ENCODE peak calls at places on chromosomes 13 and 19, in six cellular contexts. Z, I, G, V, N and S are unnamed samples.

GRCh38 chr19:46863818-46864629 is 3.2 kb downstream of the ARHGAP35 start:
- DNase-seq in Z (peak; percentile 68), I (peak; percentile 81), G (no peak), V (no peak), N (no peak), S (no peak)

GRCh38 chr13:76799696-76800095 is 86.5 kb downstream of the KCTD12 start:
- DNase-seq in Z (no peak), I (no peak), G (no peak), V (no peak), N (no peak), S (no peak)

GRCh38 chr19:5193192-5193591 is 147.4 kb downstream of the PTPRS start:
- DNase-seq in Z (no peak), I (no peak), G (no peak), V (peak; percentile 64), N (no peak), S (no peak)

GRCh38 chr13:28609936-28610335 is 49.0 kb upstream of the POMP start:
- DNase-seq in Z (no peak), I (no peak), G (no peak), V (no peak), N (no peak), S (no peak)

GRCh38 chr13:40185393-40185792 is 481.0 kb downstream of the FOXO1 start:
- DNase-seq in Z (no peak), I (no peak), G (no peak), V (no peak), N (no peak), S (no peak)

GRCh38 chr13:22114630-22115311 is 443.9 kb downstream of the FGF9 start:
- DNase-seq in Z (no peak), I (no peak), G (no peak), V (no peak), N (no peak), S (no peak)

GRCh38 chr13:26601669-26602068 is 44.2 kb downstream of the WASF3 start:
- DNase-seq in Z (no peak), I (no peak), G (no peak), V (no peak), N (no peak), S (no peak)

GRCh38 chr13:29753593-29754485 is 96.6 kb downstream of the UBL3 start:
- DNase-seq in Z (no peak), I (no peak), G (no peak), V (no peak), N (no peak), S (no peak)

GRCh38 chr13:88068975-88069374 is 397.8 kb downstream of the SLITRK5 start:
- DNase-seq in Z (no peak), I (no peak), G (no peak), V (no peak), N (no peak), S (no peak)

GRCh38 chr13:114283581-114283980 is 2.2 kb downstream of the UPF3A start:
- DNase-seq in Z (no peak), I (no peak), G (no peak), V (no peak), N (no peak), S (no peak)

GRCh38 chr13:33381906-33382305 is 96.4 kb upstream of the STARD13 start:
- DNase-seq in Z (no peak), I (no peak), G (no peak), V (no peak), N (no peak), S (no peak)

GRCh38 chr19:13337181-13337580 is 169.1 kb downstream of the CACNA1A start:
- DNase-seq in Z (no peak), I (no peak), G (no peak), V (no peak), N (no peak), S (no peak)

GRCh38 chr19:45798995-45799517 is 6.4 kb upstream of the DMWD start:
- DNase-seq in Z (no peak), I (peak; percentile 59), G (peak; percentile 33), V (peak; percentile 71), N (no peak), S (peak; percentile 54)

GRCh38 chr13:51280379-51280940 is 58.3 kb downstream of the FAM124A start:
- DNase-seq in Z (no peak), I (no peak), G (no peak), V (no peak), N (no peak), S (no peak)

GRCh38 chr13:100722517-100722916 is 47.9 kb upstream of the TMTC4 start:
- DNase-seq in Z (no peak), I (no peak), G (no peak), V (no peak), N (no peak), S (no peak)

GRCh38 chr19:49421039-49421877 is 2.0 kb downstream of the PTH2 start:
- DNase-seq in Z (no peak), I (peak; percentile 72), G (no peak), V (peak; percentile 76), N (peak; percentile 56), S (no peak)

GRCh38 chr13:30791354-30791921 is 56.1 kb downstream of the ALOX5AP start:
- DNase-seq in Z (no peak), I (no peak), G (no peak), V (no peak), N (no peak), S (no peak)

GRCh38 chr19:14786421-14786851 is 8.1 kb upstream of the ADGRE2 start:
- DNase-seq in Z (no peak), I (no peak), G (no peak), V (peak; percentile 52), N (no peak), S (no peak)

GRCh38 chr13:49527123-49527522 is 31.4 kb downstream of the PHF11 start:
- DNase-seq in Z (no peak), I (no peak), G (no peak), V (no peak), N (no peak), S (no peak)

GRCh38 chr13:46348976-46349375 is 38.1 kb downstream of the RUBCNL start:
- DNase-seq in Z (no peak), I (no peak), G (no peak), V (no peak), N (no peak), S (no peak)

GRCh38 chr13:71613347-71613746 is 253.7 kb downstream of the DACH1 start:
- DNase-seq in Z (no peak), I (no peak), G (no peak), V (no peak), N (no peak), S (no peak)

GRCh38 chr13:107117327-107118012 is 549.5 kb upstream of the ARGLU1 start:
- DNase-seq in Z (no peak), I (no peak), G (no peak), V (no peak), N (no peak), S (no peak)
- TF ChIP-seq CTCF in Z (no peak), I (no peak), G (no peak), V (no peak), N (no peak), S (no peak)

GRCh38 chr13:23899555-23899954 is 2.3 kb upstream of the C1QTNF9B start:
- DNase-seq in Z (no peak), I (no peak), G (peak; percentile 15), V (peak; percentile 36), N (peak; percentile 48), S (no peak)
- TF ChIP-seq CTCF in Z (no peak), I (peak; percentile 47), G (peak; percentile 69), V (peak; percentile 74), N (peak; percentile 57), S (no peak)

GRCh38 chr13:79340490-79340889 is 65.6 kb downstream of the RBM26 start:
- DNase-seq in Z (no peak), I (no peak), G (no peak), V (no peak), N (no peak), S (no peak)
- TF ChIP-seq CTCF in Z (no peak), I (no peak), G (no peak), V (no peak), N (no peak), S (no peak)

DNA sequence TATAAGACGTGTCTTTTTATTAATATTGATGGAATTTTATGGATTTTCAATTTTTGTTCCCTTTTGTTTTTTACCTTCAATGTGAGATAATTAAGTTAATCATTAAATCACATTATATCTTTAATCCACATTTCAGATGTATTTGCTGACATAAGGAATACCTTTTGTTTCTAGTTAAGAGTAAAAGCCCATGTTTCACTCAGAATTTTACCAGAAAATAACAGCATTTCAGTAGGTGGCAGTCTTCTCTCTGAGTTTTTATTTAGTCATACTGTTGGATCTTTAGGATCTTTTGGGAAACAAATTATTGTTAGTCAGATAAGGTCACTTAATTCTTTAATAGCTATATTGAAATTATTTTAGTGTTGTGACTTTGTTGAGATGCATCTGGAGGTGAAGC is 67.9 kb downstream of the NDFIP2 start:
- DNase-seq in Z (no peak), I (no peak), G (no peak), V (no peak), N (no peak), S (no peak)
- TF ChIP-seq CTCF in Z (no peak), I (no peak), G (no peak), V (peak; percentile 53), N (no peak), S (no peak)

GRCh38 chr13:20869540-20869939 is 33.0 kb downstream of the XPO4 start:
- DNase-seq in Z (no peak), I (no peak), G (no peak), V (no peak), N (no peak), S (no peak)
- TF ChIP-seq CTCF in Z (no peak), I (no peak), G (no peak), V (peak; percentile 38), N (no peak), S (no peak)

DNA sequence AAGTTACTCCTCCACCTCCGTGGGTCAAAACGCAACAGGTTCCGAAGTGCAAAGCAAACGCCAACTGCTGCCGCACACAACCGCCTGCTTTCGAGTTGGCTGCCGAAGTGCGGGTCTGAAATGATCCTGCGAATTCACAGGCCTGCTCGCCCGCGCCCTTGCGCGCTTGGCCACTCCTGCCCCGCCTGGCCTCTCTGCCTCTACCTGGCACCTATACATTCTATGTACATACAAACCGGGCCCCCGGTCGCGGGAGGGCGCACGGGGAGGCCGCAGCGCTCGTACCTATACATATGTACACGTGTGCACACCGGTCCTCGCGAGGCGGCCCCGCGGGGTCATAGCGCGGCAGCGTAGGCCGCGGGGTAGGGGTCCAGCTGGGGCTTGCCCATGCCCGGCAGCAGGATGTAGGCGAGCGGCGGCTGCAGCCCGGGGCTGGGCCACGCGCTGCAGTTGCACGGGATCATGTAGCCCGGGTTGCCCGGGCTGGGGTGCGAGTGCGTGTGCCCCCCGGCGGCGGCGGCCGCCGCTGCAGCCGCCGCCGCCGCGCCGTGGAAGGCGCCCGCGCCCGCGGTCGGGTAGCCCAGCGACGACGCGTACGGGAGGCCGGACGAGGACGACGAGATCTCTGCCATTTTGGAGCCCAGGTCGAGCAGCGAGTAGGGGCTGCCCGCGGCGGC is 1.3 kb downstream of the SOX21 start:
- DNase-seq in Z (no peak), I (no peak), G (no peak), V (no peak), N (no peak), S (no peak)
- TF ChIP-seq CTCF in Z (no peak), I (no peak), G (no peak), V (peak; percentile 60), N (no peak), S (no peak)

GRCh38 chr13:23288564-23288963 is 107.8 kb downstream of the SGCG start:
- DNase-seq in Z (no peak), I (no peak), G (no peak), V (no peak), N (no peak), S (no peak)
- TF ChIP-seq CTCF in Z (no peak), I (no peak), G (no peak), V (no peak), N (no peak), S (no peak)